ENCODE peak calls at places on chromosomes 13 and 19, in six cellular contexts. One of them, this sample, is unnamed. For H3K27me3, the result is how much of the 10 kb centered on the place peaks cover.

GRCh38 chr19:38388310-38389100 is at the start of gene SPRED3:
- DNase-seq in heart left ventricle: no peak
- DNase-seq in stomach: peak
- DNase-seq in psoas muscle: peak
- DNase-seq in GM23248: peak
- DNase-seq in left lung: peak
- DNase-seq in this sample: no peak

GRCh38 chr19:23991170-23991569 is 76.5 kb downstream of the ZNF726 start:
- DNase-seq in heart left ventricle: no peak
- DNase-seq in stomach: peak
- DNase-seq in psoas muscle: no peak
- DNase-seq in GM23248: no peak
- DNase-seq in left lung: no peak
- DNase-seq in this sample: peak

GRCh38 chr19:9935409-9936062 is 779 bp downstream of the OLFM2 start:
- DNase-seq in heart left ventricle: no peak
- DNase-seq in stomach: no peak
- DNase-seq in psoas muscle: no peak
- DNase-seq in GM23248: no peak
- DNase-seq in left lung: no peak
- DNase-seq in this sample: no peak

GRCh38 chr19:37655689-37656491 is 625 bp upstream of the ZFP30 start:
- DNase-seq in heart left ventricle: peak
- DNase-seq in stomach: peak
- DNase-seq in psoas muscle: peak
- DNase-seq in GM23248: peak
- DNase-seq in left lung: peak
- DNase-seq in this sample: peak

GRCh38 chr19:2503521-2504109 is 27.7 kb downstream of the GADD45B start:
- DNase-seq in heart left ventricle: no peak
- DNase-seq in stomach: no peak
- DNase-seq in psoas muscle: no peak
- DNase-seq in GM23248: peak
- DNase-seq in left lung: no peak
- DNase-seq in this sample: no peak

GRCh38 chr13:107450931-107451330 is 764.4 kb downstream of the LIG4 start:
- DNase-seq in heart left ventricle: peak
- DNase-seq in stomach: no peak
- DNase-seq in psoas muscle: no peak
- DNase-seq in GM23248: peak
- DNase-seq in left lung: peak
- DNase-seq in this sample: no peak

GRCh38 chr19:47461876-47462275 is 9.8 kb downstream of the SLC8A2 start:
- DNase-seq in heart left ventricle: no peak
- DNase-seq in stomach: no peak
- DNase-seq in psoas muscle: no peak
- DNase-seq in GM23248: no peak
- DNase-seq in left lung: no peak
- DNase-seq in this sample: no peak

GRCh38 chr19:31054430-31054829 is 294.8 kb downstream of the TSHZ3 start:
- DNase-seq in heart left ventricle: peak
- DNase-seq in stomach: peak
- DNase-seq in psoas muscle: no peak
- DNase-seq in GM23248: peak
- DNase-seq in left lung: no peak
- DNase-seq in this sample: peak

GRCh38 chr19:12779162-12779993 is 4.0 kb upstream of the HOOK2 start:
- DNase-seq in heart left ventricle: peak
- DNase-seq in stomach: no peak
- DNase-seq in psoas muscle: peak
- DNase-seq in GM23248: peak
- DNase-seq in left lung: no peak
- DNase-seq in this sample: no peak

GRCh38 chr19:18798384-18799352 is 7.6 kb upstream of the COMP start:
- DNase-seq in heart left ventricle: no peak
- DNase-seq in stomach: peak
- DNase-seq in psoas muscle: no peak
- DNase-seq in GM23248: no peak
- DNase-seq in left lung: peak
- DNase-seq in this sample: peak

GRCh38 chr19:18802354-18802753 is 11.2 kb upstream of the COMP start:
- DNase-seq in heart left ventricle: no peak
- DNase-seq in stomach: no peak
- DNase-seq in psoas muscle: no peak
- DNase-seq in GM23248: no peak
- DNase-seq in left lung: no peak
- DNase-seq in this sample: no peak

GRCh38 chr19:18800079-18800478 is 9.0 kb upstream of the COMP start:
- DNase-seq in heart left ventricle: no peak
- DNase-seq in stomach: no peak
- DNase-seq in psoas muscle: no peak
- DNase-seq in GM23248: no peak
- DNase-seq in left lung: no peak
- DNase-seq in this sample: no peak

GRCh38 chr19:18799389-18799970 is 8.4 kb upstream of the COMP start:
- DNase-seq in heart left ventricle: no peak
- DNase-seq in stomach: no peak
- DNase-seq in psoas muscle: no peak
- DNase-seq in GM23248: no peak
- DNase-seq in left lung: no peak
- DNase-seq in this sample: no peak

GRCh38 chr19:18800636-18801035 is 9.5 kb upstream of the COMP start:
- DNase-seq in heart left ventricle: no peak
- DNase-seq in stomach: no peak
- DNase-seq in psoas muscle: no peak
- DNase-seq in GM23248: no peak
- DNase-seq in left lung: no peak
- DNase-seq in this sample: no peak
- H3K27me3 ChIP-seq in heart left ventricle: under half
- H3K27me3 ChIP-seq in stomach: under half
- H3K27me3 ChIP-seq in psoas muscle: under half
- H3K27me3 ChIP-seq in GM23248: under half
- H3K27me3 ChIP-seq in left lung: under half
- H3K27me3 ChIP-seq in this sample: under half

GRCh38 chr19:8511573-8512101 is 2.3 kb downstream of the ZNF414 start:
- DNase-seq in heart left ventricle: no peak
- DNase-seq in stomach: no peak
- DNase-seq in psoas muscle: no peak
- DNase-seq in GM23248: no peak
- DNase-seq in left lung: no peak
- DNase-seq in this sample: no peak
- H3K4me3 ChIP-seq in heart left ventricle: no peak
- H3K4me3 ChIP-seq in stomach: no peak
- H3K4me3 ChIP-seq in psoas muscle: no peak
- H3K4me3 ChIP-seq in GM23248: no peak
- H3K4me3 ChIP-seq in left lung: no peak
- H3K4me3 ChIP-seq in this sample: no peak

GRCh38 chr19:46032597-46033025 is 8.2 kb downstream of the IGFL4 start:
- DNase-seq in heart left ventricle: no peak
- DNase-seq in stomach: no peak
- DNase-seq in psoas muscle: no peak
- DNase-seq in GM23248: no peak
- DNase-seq in left lung: no peak
- DNase-seq in this sample: no peak

GRCh38 chr19:46031781-46032596 is 8.8 kb downstream of the IGFL4 start:
- DNase-seq in heart left ventricle: no peak
- DNase-seq in stomach: no peak
- DNase-seq in psoas muscle: no peak
- DNase-seq in GM23248: no peak
- DNase-seq in left lung: no peak
- DNase-seq in this sample: no peak

GRCh38 chr19:46035546-46035945 is 5.3 kb downstream of the IGFL4 start:
- DNase-seq in heart left ventricle: no peak
- DNase-seq in stomach: no peak
- DNase-seq in psoas muscle: no peak
- DNase-seq in GM23248: no peak
- DNase-seq in left lung: no peak
- DNase-seq in this sample: no peak

GRCh38 chr19:46030861-46031550 is 8.2 kb upstream of the PGLYRP1 start:
- DNase-seq in heart left ventricle: no peak
- DNase-seq in stomach: no peak
- DNase-seq in psoas muscle: no peak
- DNase-seq in GM23248: no peak
- DNase-seq in left lung: no peak
- DNase-seq in this sample: no peak

DNA sequence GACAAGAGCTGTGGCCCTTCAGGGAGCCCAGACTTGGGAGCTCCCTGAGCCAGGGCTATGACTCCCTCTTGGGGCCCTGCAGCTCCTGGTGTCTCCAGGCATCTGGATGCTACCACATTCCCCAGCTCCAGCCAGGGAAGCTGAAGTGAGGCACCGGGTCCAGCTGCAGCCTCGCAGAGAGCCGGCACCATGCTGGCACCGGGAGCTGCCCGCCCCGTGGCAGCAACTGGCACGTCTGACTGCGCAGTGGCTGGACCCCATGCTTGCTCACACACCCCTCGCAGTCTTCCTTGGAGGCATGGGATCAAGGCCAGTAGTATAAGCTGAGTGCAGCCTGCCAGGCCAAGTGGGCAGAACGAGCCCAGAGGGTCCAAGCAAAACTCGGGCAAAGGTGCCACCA is 7.4 kb downstream of the IGFL4 start:
- DNase-seq in heart left ventricle: no peak
- DNase-seq in stomach: no peak
- DNase-seq in psoas muscle: no peak
- DNase-seq in GM23248: no peak
- DNase-seq in left lung: no peak
- DNase-seq in this sample: no peak
- H3K27me3 ChIP-seq in heart left ventricle: under half
- H3K27me3 ChIP-seq in stomach: under half
- H3K27me3 ChIP-seq in psoas muscle: under half
- H3K27me3 ChIP-seq in GM23248: under half
- H3K27me3 ChIP-seq in left lung: under half
- H3K27me3 ChIP-seq in this sample: under half

GRCh38 chr13:51848674-51849073 is 3.7 kb upstream of the TMEM272 start:
- DNase-seq in heart left ventricle: no peak
- DNase-seq in stomach: no peak
- DNase-seq in psoas muscle: no peak
- DNase-seq in GM23248: peak
- DNase-seq in left lung: no peak
- DNase-seq in this sample: no peak

GRCh38 chr13:51844862-51845573 is at the start of gene TMEM272:
- DNase-seq in heart left ventricle: peak
- DNase-seq in stomach: peak
- DNase-seq in psoas muscle: peak
- DNase-seq in GM23248: peak
- DNase-seq in left lung: peak
- DNase-seq in this sample: peak

GRCh38 chr13:51843529-51843928 is 1.4 kb downstream of the TMEM272 start:
- DNase-seq in heart left ventricle: no peak
- DNase-seq in stomach: no peak
- DNase-seq in psoas muscle: no peak
- DNase-seq in GM23248: no peak
- DNase-seq in left lung: no peak
- DNase-seq in this sample: no peak

GRCh38 chr13:51846756-51847155 is 1.8 kb upstream of the TMEM272 start:
- DNase-seq in heart left ventricle: no peak
- DNase-seq in stomach: no peak
- DNase-seq in psoas muscle: no peak
- DNase-seq in GM23248: no peak
- DNase-seq in left lung: no peak
- DNase-seq in this sample: no peak

DNA sequence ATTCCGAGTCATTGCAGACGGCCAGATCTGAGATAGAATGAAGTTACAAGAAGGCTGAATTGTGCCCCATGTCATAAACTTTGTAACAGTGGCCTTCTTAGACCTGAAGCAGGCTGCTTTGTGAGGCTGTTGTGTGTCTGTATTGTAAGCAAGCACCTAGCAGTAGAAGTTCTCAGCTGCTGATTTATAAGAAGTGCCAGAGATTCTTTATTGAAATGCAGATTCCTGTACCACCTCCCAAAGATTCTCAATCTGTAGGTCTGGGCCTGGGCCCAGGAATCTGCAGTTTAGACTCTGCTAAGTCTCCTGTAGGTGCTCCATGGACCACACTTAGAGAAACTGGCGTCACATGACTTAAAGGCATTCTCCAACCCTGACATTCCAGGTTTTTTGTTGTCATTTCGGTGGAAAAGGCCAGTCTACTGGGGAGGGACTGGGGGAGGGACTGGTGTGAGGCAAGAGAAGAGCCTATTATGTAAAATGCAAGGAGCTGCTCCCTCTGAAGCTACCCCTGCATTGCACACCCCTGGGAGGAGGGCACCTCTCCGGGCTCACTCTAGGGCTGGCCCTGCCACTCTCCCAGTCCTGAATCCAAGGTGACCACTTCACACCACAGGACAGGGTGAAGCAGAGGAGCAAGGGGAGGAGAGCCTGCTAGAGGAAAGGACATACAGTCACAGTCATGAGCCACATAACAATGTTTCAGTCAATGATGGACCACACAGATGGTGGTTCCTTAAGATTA is 769 bp upstream of the TMEM272 start:
- DNase-seq in heart left ventricle: no peak
- DNase-seq in stomach: no peak
- DNase-seq in psoas muscle: no peak
- DNase-seq in GM23248: no peak
- DNase-seq in left lung: no peak
- DNase-seq in this sample: no peak
- H3K4me3 ChIP-seq in heart left ventricle: no peak
- H3K4me3 ChIP-seq in stomach: no peak
- H3K4me3 ChIP-seq in psoas muscle: peak
- H3K4me3 ChIP-seq in GM23248: no peak
- H3K4me3 ChIP-seq in left lung: no peak
- H3K4me3 ChIP-seq in this sample: peak

DNA sequence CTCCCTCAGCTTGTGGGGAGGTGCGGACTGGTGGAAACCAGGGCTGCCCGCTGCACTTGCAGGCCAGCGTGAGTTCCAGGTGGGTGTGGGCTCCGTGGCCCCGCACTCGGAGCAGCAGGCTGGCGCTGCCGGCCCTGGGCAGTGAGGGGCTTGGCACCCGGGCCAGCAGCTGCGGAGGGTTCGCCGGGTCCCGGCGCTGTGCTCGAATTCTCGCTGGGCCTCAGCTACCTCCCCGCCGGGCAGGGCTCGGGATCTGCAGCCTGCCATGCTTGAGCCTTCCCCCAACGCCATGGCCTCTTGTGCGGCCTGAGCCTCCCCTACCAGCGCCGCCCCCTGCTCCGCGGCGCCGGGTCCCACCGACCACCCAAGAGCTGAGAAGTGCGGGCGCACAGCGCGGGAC is 71.6 kb upstream of the ADGRL1 start:
- DNase-seq in heart left ventricle: no peak
- DNase-seq in stomach: no peak
- DNase-seq in psoas muscle: no peak
- DNase-seq in GM23248: no peak
- DNase-seq in left lung: no peak
- DNase-seq in this sample: no peak
- H3K27me3 ChIP-seq in heart left ventricle: under half
- H3K27me3 ChIP-seq in stomach: under half
- H3K27me3 ChIP-seq in psoas muscle: under half
- H3K27me3 ChIP-seq in GM23248: half or more
- H3K27me3 ChIP-seq in left lung: under half
- H3K27me3 ChIP-seq in this sample: under half